ENCODE peak calls at places on chromosomes 11 and 22, in ten cellular contexts. N is tibial artery, K is cardiac muscle cell, D is choroid plexus epithelial cell, I is body of pancreas, H is PC-3, Z is AG04449, M is colonic mucosa, T is NB4, F is GM12865. J is an unnamed sample.

GRCh38 chr11:82906236-82906635 is 4.7 kb downstream of the DDIAS start:
- DNase-seq in N (no peak), K (peak; percentile 59), D (peak; percentile 52), I (no peak), H (peak; percentile 64), Z (no peak), M (no peak), T (peak; percentile 45), F (no peak), J (peak; percentile 1)

GRCh38 chr22:29949872-29950271 is 66.9 kb downstream of the MTMR3 start:
- DNase-seq in N (no peak), K (no peak), D (no peak), I (no peak), H (no peak), Z (no peak), M (no peak), T (no peak), F (no peak), J (no peak)

GRCh38 chr11:27282141-27282590 is 80.8 kb downstream of the CCDC34 start:
- DNase-seq in N (peak; percentile 46), K (no peak), D (peak; percentile 98), I (no peak), H (no peak), Z (peak; percentile 93), M (no peak), T (no peak), F (no peak), J (peak; percentile 78)

GRCh38 chr22:21923163-21923561 is 29.5 kb downstream of the PPM1F start:
- DNase-seq in N (no peak), K (no peak), D (no peak), I (no peak), H (no peak), Z (no peak), M (no peak), T (no peak), F (no peak), J (no peak)

GRCh38 chr11:221539-221938 is 14.0 kb downstream of the RIC8A start:
- DNase-seq in N (no peak), K (no peak), D (no peak), I (no peak), H (no peak), Z (no peak), M (no peak), T (no peak), F (no peak), J (no peak)

GRCh38 chr11:63014408-63015055 is 1.1 kb downstream of the SLC22A8 start:
- DNase-seq in N (no peak), K (no peak), D (no peak), I (no peak), H (no peak), Z (no peak), M (no peak), T (no peak), F (no peak), J (no peak)

GRCh38 chr22:44210721-44211120 is 30.0 kb downstream of the PARVG start:
- DNase-seq in N (no peak), K (no peak), D (peak; percentile 58), I (no peak), H (no peak), Z (no peak), M (no peak), T (no peak), F (no peak), J (peak; percentile 52)

GRCh38 chr11:86671386-86672006 is 920 bp downstream of the ME3 start:
- DNase-seq in N (peak; percentile 75), K (no peak), D (peak; percentile 44), I (peak; percentile 64), H (peak; percentile 56), Z (no peak), M (peak; percentile 88), T (no peak), F (no peak), J (no peak)

GRCh38 chr11:31355817-31356216 is 13.7 kb downstream of the DCDC1 start:
- DNase-seq in N (no peak), K (no peak), D (no peak), I (no peak), H (peak; percentile 24), Z (no peak), M (no peak), T (no peak), F (no peak), J (no peak)

GRCh38 chr22:37627545-37627944 is 11.9 kb upstream of the SH3BP1 start:
- DNase-seq in N (no peak), K (no peak), D (no peak), I (no peak), H (no peak), Z (no peak), M (no peak), T (no peak), F (peak; percentile 55), J (no peak)

GRCh38 chr11:129434641-129435498 is 59.2 kb downstream of the BARX2 start:
- DNase-seq in N (no peak), K (no peak), D (no peak), I (no peak), H (peak; percentile 25), Z (no peak), M (no peak), T (no peak), F (no peak), J (no peak)

GRCh38 chr11:134838708-134839107 is 426.7 kb upstream of the B3GAT1 start:
- DNase-seq in N (no peak), K (no peak), D (no peak), I (no peak), H (no peak), Z (no peak), M (no peak), T (no peak), F (no peak), J (no peak)

GRCh38 chr11:126139541-126140091 is 71.8 kb downstream of the RPUSD4 start:
- DNase-seq in N (no peak), K (peak; percentile 58), D (peak; percentile 33), I (no peak), H (no peak), Z (no peak), M (no peak), T (no peak), F (no peak), J (no peak)

DNA sequence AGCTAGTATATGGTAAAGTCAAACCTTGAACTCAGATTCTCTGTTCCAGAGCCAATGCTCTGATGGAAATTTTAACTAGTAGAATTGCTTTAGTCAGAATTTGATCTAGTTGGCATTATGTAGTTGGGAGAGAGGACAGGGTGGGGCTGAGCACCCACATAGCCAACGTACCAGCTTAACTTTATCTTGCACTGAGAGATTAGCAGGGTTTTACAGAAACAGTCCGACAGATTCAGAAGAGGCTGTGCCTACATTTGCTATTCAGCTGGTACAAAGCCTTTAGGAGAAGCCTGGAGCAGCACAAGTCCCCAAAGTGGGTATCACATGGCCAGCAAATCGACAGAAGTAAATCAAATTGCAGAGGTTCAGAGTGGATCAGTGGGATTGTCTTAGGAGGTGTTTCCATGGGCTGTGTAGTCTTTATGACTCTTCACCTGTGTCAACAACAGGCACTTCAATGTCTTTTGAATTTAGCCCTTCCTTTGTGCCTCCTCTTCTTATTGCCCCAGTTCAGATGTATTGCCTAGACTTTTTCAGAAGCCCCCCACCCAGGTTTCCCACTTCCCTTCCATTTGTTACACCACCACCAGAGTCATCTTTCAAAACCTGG is 7.3 kb upstream of the CSRP3 start:
- DNase-seq in N (no peak), K (no peak), D (no peak), I (no peak), H (no peak), Z (no peak), M (no peak), T (no peak), F (no peak), J (no peak)
- H3K4me3 ChIP-seq in N (no peak overlapping the region), K (no peak overlapping the region), D (no peak overlapping the region), I (no peak overlapping the region), H (no peak overlapping the region), Z (no peak overlapping the region), M (no peak overlapping the region), T (no peak overlapping the region), F (no peak overlapping the region), J (no peak overlapping the region)

GRCh38 chr11:16769386-16769785 is 30.9 kb downstream of the C11orf58 start:
- DNase-seq in N (no peak), K (no peak), D (no peak), I (no peak), H (no peak), Z (no peak), M (no peak), T (no peak), F (no peak), J (no peak)

GRCh38 chr11:16767957-16768356 is 29.5 kb downstream of the C11orf58 start:
- DNase-seq in N (no peak), K (no peak), D (no peak), I (no peak), H (no peak), Z (no peak), M (no peak), T (no peak), F (no peak), J (no peak)

GRCh38 chr11:16770016-16770415 is 31.6 kb downstream of the C11orf58 start:
- DNase-seq in N (no peak), K (no peak), D (no peak), I (no peak), H (no peak), Z (no peak), M (no peak), T (no peak), F (no peak), J (no peak)

GRCh38 chr11:16764888-16765287 is 26.4 kb downstream of the C11orf58 start:
- DNase-seq in N (no peak), K (no peak), D (no peak), I (no peak), H (no peak), Z (no peak), M (no peak), T (no peak), F (no peak), J (no peak)

DNA sequence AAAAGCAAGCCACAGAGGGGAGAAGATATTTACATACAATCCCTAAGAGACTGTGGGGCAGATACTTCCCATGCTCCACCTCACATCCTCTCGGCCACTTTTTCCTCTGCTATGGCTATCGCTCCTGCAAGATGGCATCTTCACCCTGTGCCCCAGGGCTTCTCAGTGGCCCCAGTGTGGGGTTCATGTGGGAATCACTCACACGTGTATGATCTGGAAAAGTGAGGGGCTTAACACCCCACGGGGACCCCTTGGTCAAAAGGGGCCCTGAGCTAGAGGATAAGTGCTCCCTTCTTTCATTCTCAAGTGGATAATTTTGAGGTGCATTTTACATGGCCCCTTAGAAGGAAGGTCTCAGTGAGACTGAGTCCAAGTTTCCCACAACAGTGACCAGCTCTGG is 28.7 kb downstream of the C11orf58 start:
- DNase-seq in N (no peak), K (no peak), D (no peak), I (no peak), H (no peak), Z (no peak), M (no peak), T (no peak), F (no peak), J (no peak)
- TF ChIP-seq CTCF in N (no peak), K (no peak), D (no peak), I (no peak), H (no peak), Z (no peak), M (no peak), T (no peak), F (no peak), J (no peak)

GRCh38 chr11:2886191-2886894 is 768 bp upstream of the CDKN1C start:
- DNase-seq in N (no peak), K (peak; percentile 85), D (no peak), I (peak; percentile 45), H (no peak), Z (no peak), M (no peak), T (no peak), F (no peak), J (no peak)
- H3K4me3 ChIP-seq in N (peak overlapping the region; percentile 87), K (peak overlapping the region; percentile 13), D (peak overlapping the region; percentile 11), I (no peak overlapping the region), H (no peak overlapping the region), Z (peak overlapping the region; percentile 25), M (peak overlapping the region; percentile 47), T (no peak overlapping the region), F (no peak overlapping the region), J (no peak overlapping the region)

GRCh38 chr11:46916669-46917108 is 1.7 kb downstream of the LRP4 start:
- DNase-seq in N (peak; percentile 48), K (peak; percentile 87), D (peak; percentile 72), I (peak; percentile 60), H (no peak), Z (no peak), M (peak; percentile 62), T (peak; percentile 54), F (no peak), J (no peak)
- TF ChIP-seq CTCF in N (no peak), K (peak; percentile 40), D (peak; percentile 48), I (peak; percentile 22), H (no peak), Z (peak; percentile 5), M (no peak), T (peak; percentile 7), F (no peak), J (peak; percentile 33)